ENCODE peak calls at places on chromosomes 7 and 10, in six cellular contexts. W, P, X, Q, Z and O are unnamed samples.

GRCh38 chr7:108016841-108017775 is 14.1 kb upstream of the LAMB1 start:
- DNase-seq in P (no peak), Q (no peak), W (peak), X (peak), Z (no peak), O (no peak)

GRCh38 chr10:106615081-106615480 is 549.4 kb downstream of the SORCS1 start:
- DNase-seq in P (no peak), W (no peak), Z (no peak), Q (no peak), X (no peak), O (no peak)

GRCh38 chr10:61639952-61640351 is 22.8 kb upstream of the CABCOCO1 start:
- DNase-seq in W (no peak), X (no peak), Q (no peak), Z (no peak), P (no peak), O (no peak)

GRCh38 chr7:137880432-137880831 is 33.7 kb upstream of the DGKI start:
- DNase-seq in P (no peak), Z (no peak), Q (no peak), X (no peak), W (no peak), O (no peak)

GRCh38 chr10:125231116-125231812 is 70.9 kb upstream of the CTBP2 start:
- DNase-seq in P (no peak), W (peak), X (peak), Z (no peak), Q (no peak), O (no peak)

GRCh38 chr10:78301891-78302738 is 268.5 kb downstream of the RPS24 start:
- DNase-seq in P (no peak), X (peak), Z (no peak), Q (no peak), W (no peak), O (no peak)

GRCh38 chr10:106722524-106722923 is 442.0 kb downstream of the SORCS1 start:
- DNase-seq in X (no peak), W (no peak), P (no peak), Q (no peak), Z (no peak), O (no peak)

GRCh38 chr7:153529651-153530165 is 522.5 kb upstream of the DPP6 start:
- DNase-seq in P (no peak), Q (no peak), Z (no peak), X (no peak), W (no peak), O (no peak)

GRCh38 chr10:22679608-22680007 is 34.8 kb downstream of the PIP4K2A start:
- DNase-seq in X (no peak), Q (no peak), P (no peak), W (no peak), Z (no peak), O (no peak)

GRCh38 chr10:87053121-87053520 is 33.0 kb downstream of the FAM25A start:
- DNase-seq in Z (no peak), Q (no peak), X (no peak), P (no peak), W (no peak), O (no peak)

GRCh38 chr7:45881759-45882464 is 6.4 kb upstream of the IGFBP1 start:
- DNase-seq in P (no peak), Z (no peak), X (peak), Q (no peak), W (no peak), O (no peak)

GRCh38 chr7:129670636-129671035 is 59.1 kb downstream of the NRF1 start:
- DNase-seq in X (no peak), W (no peak), Q (no peak), P (no peak), Z (no peak), O (no peak)

GRCh38 chr7:128206017-128206746 is 34.9 kb upstream of the LEP start:
- DNase-seq in Z (no peak), W (no peak), X (no peak), Q (no peak), P (no peak), O (no peak)

GRCh38 chr10:121495719-121496118 is 102.5 kb downstream of the FGFR2 start:
- DNase-seq in Z (no peak), P (no peak), X (no peak), W (no peak), Q (no peak), O (no peak)

GRCh38 chr7:27389508-27389907 is 146.9 kb downstream of the EVX1 start:
- DNase-seq in X (no peak), P (no peak), Z (no peak), Q (no peak), W (no peak), O (no peak)

GRCh38 chr7:26291699-26292538 is at the start of gene SNX10:
- DNase-seq in P (peak), Z (peak), X (peak), W (no peak), Q (peak), O (no peak)

GRCh38 chr7:32892521-32893224 is 1.1 kb upstream of the KBTBD2 start:
- DNase-seq in W (no peak), P (peak), Z (peak), Q (no peak), X (peak), O (no peak)

GRCh38 chr7:131212114-131212513 is 115.6 kb upstream of the MKLN1 start:
- DNase-seq in Z (no peak), W (no peak), Q (peak), P (no peak), X (no peak), O (no peak)

GRCh38 chr10:80473692-80474596 is 19.8 kb downstream of the TSPAN14 start:
- DNase-seq in P (no peak), X (no peak), Q (no peak), W (no peak), Z (no peak), O (no peak)

GRCh38 chr7:159229683-159230475 is 85.2 kb upstream of the VIPR2 start:
- DNase-seq in W (no peak), Q (no peak), X (no peak), Z (no peak), P (no peak), O (no peak)

GRCh38 chr7:89623018-89623672 is 531.1 kb upstream of the STEAP1 start:
- DNase-seq in X (peak), P (no peak), W (peak), Q (no peak), Z (no peak), O (no peak)

GRCh38 chr10:86652361-86653202 is 1.8 kb upstream of the OPN4 start:
- DNase-seq in W (peak), Z (peak), P (no peak), Q (no peak), X (no peak), O (no peak)

GRCh38 chr7:111266613-111267012 is 175.7 kb downstream of the LRRN3 start:
- DNase-seq in W (peak), Q (no peak), P (no peak), Z (no peak), X (peak), O (no peak)

GRCh38 chr7:67371429-67372305 is 375.0 kb downstream of the TYW1 start:
- DNase-seq in Q (peak), Z (peak), W (peak), X (peak), P (no peak), O (no peak)

GRCh38 chr10:110192552-110192951 is 14.9 kb upstream of the MXI1 start:
- DNase-seq in W (no peak), Z (no peak), P (no peak), X (no peak), Q (no peak), O (no peak)

GRCh38 chr7:121547341-121548092 is 151.4 kb upstream of the FAM3C start:
- DNase-seq in Q (no peak), P (no peak), W (peak), X (peak), Z (no peak), O (no peak)

GRCh38 chr7:511476-512145 is 8.0 kb downstream of the PDGFA start:
- DNase-seq in X (no peak), P (no peak), W (no peak), Z (peak), Q (no peak), O (no peak)

GRCh38 chr7:99559276-99559915 is 954 bp downstream of the ZNF655 start:
- DNase-seq in P (no peak), Z (no peak), Q (no peak), X (no peak), W (peak), O (no peak)

GRCh38 chr10:22481687-22482539 is 136.6 kb downstream of the SPAG6 start:
- DNase-seq in W (no peak), Q (no peak), X (no peak), P (no peak), Z (no peak), O (no peak)